ENCODE peak calls at places on chromosomes 6 and 20, in four cellular contexts. J is cardiac fibroblast, X is RWPE1, L is GM13976. U is an unnamed sample.

GRCh38 chr20:19078448-19079373 is 133.7 kb upstream of the SLC24A3 start:
- DNase-seq in J (no peak), X (no peak), L (no peak), U (no peak)

GRCh38 chr6:35173068-35174042 is 32.2 kb upstream of the TCP11 start:
- DNase-seq in J (no peak), X (no peak), L (no peak), U (no peak)

GRCh38 chr6:134622382-134623173 is 304.7 kb upstream of the SGK1 start:
- DNase-seq in J (no peak), X (no peak), L (no peak), U (no peak)

GRCh38 chr6:29602564-29603361 is 17.8 kb downstream of the OR2H2 start:
- DNase-seq in J (peak), X (peak), L (peak), U (no peak)

GRCh38 chr20:17610566-17611289 is 40.9 kb downstream of the DSTN start:
- DNase-seq in J (no peak), X (no peak), L (peak), U (no peak)

GRCh38 chr6:100300221-100300736 is 164.4 kb downstream of the SIM1 start:
- DNase-seq in J (peak), X (peak), L (no peak), U (peak)

GRCh38 chr6:149026530-149026942 is 279.7 kb downstream of the UST start:
- DNase-seq in J (peak), X (peak), L (no peak), U (peak)

GRCh38 chr20:4708856-4709255 is 12.9 kb upstream of the PRND start:
- DNase-seq in J (no peak), X (no peak), L (no peak), U (no peak)

GRCh38 chr6:19691465-19692167 is 145.6 kb upstream of the ID4 start:
- DNase-seq in J (peak), X (no peak), L (no peak), U (no peak)

GRCh38 chr6:166587631-166588413 is 1.3 kb upstream of the RAMACL start:
- DNase-seq in J (no peak), X (no peak), L (peak), U (no peak)

GRCh38 chr6:108561742-108562502 is 1.2 kb downstream of the FOXO3 start:
- DNase-seq in J (no peak), X (peak), L (no peak), U (no peak)

GRCh38 chr6:82365011-82365751 is 1.6 kb downstream of the TPBG start:
- DNase-seq in J (peak), X (peak), L (peak), U (no peak)

GRCh38 chr6:54717849-54718455 is 128.6 kb upstream of the FAM83B start:
- DNase-seq in J (peak), X (peak), L (peak), U (no peak)

GRCh38 chr6:72954736-72955135 is 270.6 kb downstream of the KHDC1L start:
- DNase-seq in J (peak), X (no peak), L (no peak), U (peak)

GRCh38 chr6:32187009-32187709 is 2.8 kb downstream of the PBX2 start:
- DNase-seq in J (no peak), X (no peak), L (no peak), U (no peak)

GRCh38 chr20:39939241-39939865 is 749.7 kb downstream of the MAFB start:
- DNase-seq in J (no peak), X (no peak), L (no peak), U (no peak)

GRCh38 chr6:73728548-73729205 is 32.7 kb downstream of the CD109 start:
- DNase-seq in J (no peak), X (no peak), L (peak), U (no peak)

GRCh38 chr6:36289281-36290018 is 19.6 kb downstream of the PNPLA1 start:
- DNase-seq in J (no peak), X (peak), L (no peak), U (no peak)

GRCh38 chr6:98942263-98942803 is 5.4 kb downstream of the FBXL4 start:
- DNase-seq in J (no peak), X (no peak), L (no peak), U (no peak)

GRCh38 chr20:31608256-31608980 is 3.3 kb downstream of the ID1 start:
- DNase-seq in J (peak), X (peak), L (no peak), U (no peak)

GRCh38 chr6:133245033-133245903 is 4.1 kb downstream of the EYA4 start:
- DNase-seq in J (no peak), X (no peak), L (no peak), U (no peak)

GRCh38 chr6:42845327-42845694 is 34.1 kb upstream of the RPL7L1 start:
- DNase-seq in J (no peak), X (no peak), L (no peak), U (no peak)

GRCh38 chr20:25042531-25043498 is 15.1 kb downstream of the ACSS1 start:
- DNase-seq in J (no peak), X (no peak), L (peak), U (no peak)

GRCh38 chr6:71913431-71913830 is 27.1 kb downstream of the RIMS1 start:
- DNase-seq in J (no peak), X (no peak), L (no peak), U (no peak)

GRCh38 chr6:98384766-98385165 is 449.6 kb upstream of the POU3F2 start:
- DNase-seq in J (no peak), X (no peak), L (no peak), U (no peak)

GRCh38 chr6:100879317-100879716 is 1.8 kb downstream of the ASCC3 start:
- DNase-seq in J (no peak), X (no peak), L (no peak), U (no peak)

GRCh38 chr20:53829706-53830521 is 236.3 kb upstream of the ZNF217 start:
- DNase-seq in J (peak), X (peak), L (no peak), U (peak)

GRCh38 chr6:96898241-96898851 is 655 bp upstream of the NDUFAF4 start:
- DNase-seq in J (peak), X (peak), L (no peak), U (no peak)

GRCh38 chr20:53937929-53938367 is 132.4 kb downstream of the BCAS1 start:
- DNase-seq in J (no peak), X (no peak), L (no peak), U (no peak)

GRCh38 chr20:53024121-53024520 is 52.0 kb downstream of the TSHZ2 start:
- DNase-seq in J (no peak), X (no peak), L (no peak), U (no peak)

GRCh38 chr6:49551126-49551865 is 828 bp downstream of the C6orf141 start:
- DNase-seq in J (no peak), X (no peak), L (peak), U (no peak)

GRCh38 chr6:128521302-128521632 is 868 bp upstream of the PTPRK start:
- DNase-seq in J (peak), X (no peak), L (no peak), U (no peak)

GRCh38 chr6:128520436-128521301 is at the start of gene PTPRK:
- DNase-seq in J (peak), X (peak), L (peak), U (peak)

GRCh38 chr6:128518531-128519131 is 1.8 kb downstream of the PTPRK start:
- DNase-seq in J (no peak), X (no peak), L (no peak), U (no peak)

GRCh38 chr6:128519931-128520435 is 416 bp downstream of the PTPRK start:
- DNase-seq in J (no peak), X (no peak), L (peak), U (no peak)

GRCh38 chr6:128519132-128519930 is 1.1 kb downstream of the PTPRK start:
- DNase-seq in J (peak), X (peak), L (peak), U (no peak)
- TF ChIP-seq CTCF in J (peak), X (peak), L (no peak), U (no peak)

GRCh38 chr20:10051185-10051584 is 16.4 kb downstream of the ANKEF1 start:
- DNase-seq in J (no peak), X (no peak), L (no peak), U (no peak)

GRCh38 chr20:10047427-10047826 is 12.6 kb downstream of the ANKEF1 start:
- DNase-seq in J (peak), X (no peak), L (no peak), U (no peak)
- TF ChIP-seq CTCF in J (peak), X (no peak), L (no peak), U (peak)

GRCh38 chr6:2403546-2403945 is 158.1 kb upstream of the GMDS start:
- DNase-seq in J (no peak), X (no peak), L (no peak), U (no peak)
- TF ChIP-seq CTCF in J (no peak), X (no peak), L (no peak), U (no peak)

DNA sequence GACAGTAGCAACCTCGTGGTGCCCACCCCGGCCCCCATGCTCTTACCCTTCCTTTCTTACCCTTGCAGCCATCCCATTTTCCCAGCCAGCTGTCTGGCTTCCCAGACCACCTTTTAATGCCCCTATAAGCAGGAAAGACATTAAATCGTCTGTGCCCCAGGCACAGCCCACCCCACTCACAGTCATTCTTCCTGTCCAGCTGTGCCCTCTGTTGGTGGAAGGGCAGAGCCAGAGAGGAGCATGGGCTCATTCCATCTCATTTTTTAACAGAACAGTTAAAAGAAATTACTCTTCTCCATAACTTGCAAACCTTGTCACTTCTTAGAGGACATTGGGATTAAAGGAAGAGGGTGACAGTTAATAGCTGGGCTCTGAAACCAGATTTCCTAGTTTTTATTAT is 240.5 kb downstream of the NRN1 start:
- DNase-seq in J (no peak), X (no peak), L (no peak), U (no peak)
- TF ChIP-seq CTCF in J (peak), X (no peak), L (no peak), U (peak)

DNA sequence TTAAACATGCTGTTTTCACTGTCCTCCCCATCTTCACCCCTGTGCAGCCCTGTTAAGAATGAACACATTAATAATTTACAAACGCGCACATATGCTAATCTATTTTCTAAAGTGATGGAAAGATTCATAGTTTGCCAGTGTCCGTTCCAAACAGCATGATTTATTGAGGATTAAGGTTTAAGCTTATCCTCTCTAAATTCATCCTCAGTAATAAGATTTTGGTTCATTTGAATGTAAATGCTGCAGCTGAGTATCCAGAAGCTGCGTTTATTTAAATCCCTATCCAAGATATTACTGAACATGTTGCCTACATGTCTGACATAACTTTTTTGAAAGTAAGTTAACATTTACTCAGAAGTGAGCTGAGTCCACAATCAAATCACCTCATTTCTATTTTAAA is 42.8 kb upstream of the FAM135A start:
- DNase-seq in J (no peak), X (no peak), L (no peak), U (no peak)
- TF ChIP-seq CTCF in J (no peak), X (no peak), L (no peak), U (no peak)

GRCh38 chr6:62681108-62681507 is 395.1 kb upstream of the KHDRBS2 start:
- DNase-seq in J (no peak), X (no peak), L (no peak), U (no peak)
- TF ChIP-seq CTCF in J (no peak), X (no peak), L (no peak), U (no peak)

GRCh38 chr6:117706504-117706903 is 31.2 kb downstream of the NUS1 start:
- DNase-seq in J (no peak), X (no peak), L (no peak), U (no peak)

GRCh38 chr6:117711369-117711768 is 36.1 kb downstream of the NUS1 start:
- DNase-seq in J (no peak), X (no peak), L (no peak), U (no peak)
- TF ChIP-seq CTCF in J (no peak), X (no peak), L (no peak), U (no peak)

DNA sequence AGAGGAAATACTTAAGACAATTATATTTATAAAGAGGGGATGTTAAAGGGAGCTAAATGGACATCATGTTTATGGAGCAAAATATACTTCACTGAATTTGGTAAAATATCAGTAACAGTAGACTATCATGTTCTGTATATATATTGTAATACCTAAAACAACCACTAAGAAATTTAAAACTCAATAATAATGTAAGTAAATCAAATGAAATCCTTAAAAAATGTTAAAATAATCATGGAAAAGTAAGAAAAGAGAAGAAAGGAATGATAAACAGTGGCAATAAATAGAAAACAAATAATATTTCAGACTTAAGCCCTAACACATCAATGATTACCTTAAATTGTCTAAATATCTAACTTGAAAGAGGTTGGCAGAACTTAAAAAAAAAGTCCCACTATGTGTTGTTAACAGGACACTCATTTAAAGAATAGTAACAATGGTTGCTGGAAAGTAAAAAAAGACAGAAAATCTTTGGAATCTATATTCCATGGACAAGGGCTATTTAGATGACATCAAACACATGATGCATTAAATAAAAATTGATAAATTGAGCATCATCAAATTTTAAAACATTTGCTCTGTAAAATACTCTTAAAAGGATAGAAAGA is 842.2 kb upstream of the MAP3K7 start:
- DNase-seq in J (no peak), X (no peak), L (no peak), U (no peak)
- TF ChIP-seq CTCF in J (no peak), X (peak), L (no peak), U (no peak)

U was measured in AG09319.